ENCODE peak calls at places on chromosomes 1 and 21, in four cellular contexts. One of them, this sample, is unnamed.

GRCh38 chr1:208525417-208525816 is 281.2 kb upstream of the PLXNA2 start:
- DNase-seq in spleen: no peak
- DNase-seq in heart left ventricle: no peak
- DNase-seq in upper lobe of left lung: no peak
- DNase-seq in this sample: no peak

GRCh38 chr1:62735491-62736171 is 47.4 kb upstream of the DOCK7 start:
- DNase-seq in heart left ventricle: no peak
- DNase-seq in spleen: no peak
- DNase-seq in upper lobe of left lung: no peak
- DNase-seq in this sample: no peak

GRCh38 chr21:15687208-15687607 is 42.6 kb upstream of the USP25 start:
- DNase-seq in heart left ventricle: no peak
- DNase-seq in upper lobe of left lung: no peak
- DNase-seq in spleen: no peak
- DNase-seq in this sample: no peak

GRCh38 chr1:185208626-185209170 is 51.7 kb downstream of the SWT1 start:
- DNase-seq in upper lobe of left lung: no peak
- DNase-seq in heart left ventricle: no peak
- DNase-seq in spleen: no peak
- DNase-seq in this sample: no peak

GRCh38 chr21:26519142-26519541 is 53.9 kb downstream of the CYYR1 start:
- DNase-seq in heart left ventricle: no peak
- DNase-seq in upper lobe of left lung: no peak
- DNase-seq in spleen: no peak
- DNase-seq in this sample: no peak

GRCh38 chr1:217048104-217048707 is 325.0 kb upstream of the ESRRG start:
- DNase-seq in heart left ventricle: no peak
- DNase-seq in upper lobe of left lung: no peak
- DNase-seq in spleen: no peak
- DNase-seq in this sample: no peak

GRCh38 chr1:20368866-20369545 is 78.3 kb downstream of the VWA5B1 start:
- DNase-seq in heart left ventricle: peak
- DNase-seq in upper lobe of left lung: no peak
- DNase-seq in spleen: peak
- DNase-seq in this sample: no peak

GRCh38 chr1:244349103-244349531 is 102.6 kb downstream of the ADSS2 start:
- DNase-seq in heart left ventricle: no peak
- DNase-seq in upper lobe of left lung: peak
- DNase-seq in spleen: no peak
- DNase-seq in this sample: peak

GRCh38 chr1:60765204-60765603 is 317.2 kb upstream of the NFIA start:
- DNase-seq in heart left ventricle: no peak
- DNase-seq in spleen: no peak
- DNase-seq in upper lobe of left lung: peak
- DNase-seq in this sample: peak

GRCh38 chr1:81174052-81174451 is 626.7 kb upstream of the ADGRL2 start:
- DNase-seq in spleen: no peak
- DNase-seq in upper lobe of left lung: no peak
- DNase-seq in heart left ventricle: no peak
- DNase-seq in this sample: no peak

GRCh38 chr1:45018599-45019230 is 6.7 kb downstream of the UROD start:
- DNase-seq in heart left ventricle: no peak
- DNase-seq in upper lobe of left lung: peak
- DNase-seq in spleen: no peak
- DNase-seq in this sample: peak

GRCh38 chr1:22080184-22080583 is 27.7 kb downstream of the CDC42 start:
- DNase-seq in upper lobe of left lung: no peak
- DNase-seq in spleen: no peak
- DNase-seq in heart left ventricle: no peak
- DNase-seq in this sample: no peak

GRCh38 chr1:29650041-29650400 is 413.7 kb downstream of the PTPRU start:
- DNase-seq in upper lobe of left lung: peak
- DNase-seq in heart left ventricle: no peak
- DNase-seq in spleen: no peak
- DNase-seq in this sample: no peak

GRCh38 chr1:68459796-68460195 is 10.0 kb upstream of the RPE65 start:
- DNase-seq in upper lobe of left lung: no peak
- DNase-seq in heart left ventricle: no peak
- DNase-seq in spleen: no peak
- DNase-seq in this sample: peak

GRCh38 chr1:192826791-192827477 is 18.1 kb downstream of the RGS2 start:
- DNase-seq in heart left ventricle: no peak
- DNase-seq in upper lobe of left lung: no peak
- DNase-seq in spleen: no peak
- DNase-seq in this sample: peak

GRCh38 chr1:161273402-161273801 is 14.9 kb downstream of the PCP4L1 start:
- DNase-seq in upper lobe of left lung: no peak
- DNase-seq in heart left ventricle: no peak
- DNase-seq in spleen: no peak
- DNase-seq in this sample: no peak

GRCh38 chr1:7299329-7299799 is 471.7 kb upstream of the VAMP3 start:
- DNase-seq in heart left ventricle: peak
- DNase-seq in spleen: no peak
- DNase-seq in upper lobe of left lung: no peak
- DNase-seq in this sample: peak

GRCh38 chr1:48750089-48750488 is 26.6 kb downstream of the BEND5 start:
- DNase-seq in upper lobe of left lung: no peak
- DNase-seq in spleen: peak
- DNase-seq in heart left ventricle: no peak
- DNase-seq in this sample: no peak

GRCh38 chr1:192978195-192978710 is 80.9 kb downstream of the UCHL5 start:
- DNase-seq in spleen: no peak
- DNase-seq in heart left ventricle: no peak
- DNase-seq in upper lobe of left lung: no peak
- DNase-seq in this sample: no peak

GRCh38 chr1:150548632-150549495 is at the start of gene ADAMTSL4:
- DNase-seq in upper lobe of left lung: peak
- DNase-seq in heart left ventricle: no peak
- DNase-seq in spleen: peak
- DNase-seq in this sample: peak

GRCh38 chr1:155012760-155013602 is 10.4 kb downstream of the ZBTB7B start:
- DNase-seq in spleen: peak
- DNase-seq in upper lobe of left lung: no peak
- DNase-seq in heart left ventricle: no peak
- DNase-seq in this sample: no peak

GRCh38 chr1:157193702-157194391 is 55.7 kb upstream of the ETV3 start:
- DNase-seq in upper lobe of left lung: peak
- DNase-seq in spleen: peak
- DNase-seq in heart left ventricle: no peak
- DNase-seq in this sample: peak

GRCh38 chr21:34073032-34073748 is at the start of the genes MRPS6 and SLC5A3:
- DNase-seq in heart left ventricle: peak
- DNase-seq in upper lobe of left lung: peak
- DNase-seq in spleen: peak
- DNase-seq in this sample: peak

GRCh38 chr1:12448746-12449177 is 169.2 kb downstream of the DHRS3 start:
- DNase-seq in upper lobe of left lung: peak
- DNase-seq in spleen: no peak
- DNase-seq in heart left ventricle: no peak
- DNase-seq in this sample: no peak

GRCh38 chr1:183877321-183877720 is 72.4 kb downstream of the RGL1 start:
- DNase-seq in spleen: no peak
- DNase-seq in heart left ventricle: peak
- DNase-seq in upper lobe of left lung: peak
- DNase-seq in this sample: peak

GRCh38 chr1:23196627-23197328 is 20.5 kb downstream of the HTR1D start:
- DNase-seq in heart left ventricle: no peak
- DNase-seq in upper lobe of left lung: peak
- DNase-seq in spleen: no peak
- DNase-seq in this sample: peak

GRCh38 chr1:205313681-205314308 is 7.8 kb downstream of the NUAK2 start:
- DNase-seq in heart left ventricle: peak
- DNase-seq in spleen: peak
- DNase-seq in upper lobe of left lung: peak
- DNase-seq in this sample: peak
- H3K4me3 ChIP-seq in heart left ventricle: peak
- H3K4me3 ChIP-seq in spleen: peak
- H3K4me3 ChIP-seq in upper lobe of left lung: peak
- H3K4me3 ChIP-seq in this sample: no peak

GRCh38 chr1:26127235-26128163 is 15.9 kb downstream of the PDIK1L start:
- DNase-seq in spleen: no peak
- DNase-seq in heart left ventricle: no peak
- DNase-seq in upper lobe of left lung: peak
- DNase-seq in this sample: peak
- TF ChIP-seq POLR2A in spleen: no peak
- TF ChIP-seq POLR2A in heart left ventricle: no peak
- TF ChIP-seq POLR2A in upper lobe of left lung: no peak
- TF ChIP-seq POLR2A in this sample: no peak

GRCh38 chr1:175218786-175219447 is 26.3 kb upstream of the KIAA0040 start:
- DNase-seq in spleen: no peak
- DNase-seq in heart left ventricle: no peak
- DNase-seq in upper lobe of left lung: no peak
- DNase-seq in this sample: no peak
- H3K4me3 ChIP-seq in spleen: no peak
- H3K4me3 ChIP-seq in heart left ventricle: no peak
- H3K4me3 ChIP-seq in upper lobe of left lung: no peak
- H3K4me3 ChIP-seq in this sample: no peak

DNA sequence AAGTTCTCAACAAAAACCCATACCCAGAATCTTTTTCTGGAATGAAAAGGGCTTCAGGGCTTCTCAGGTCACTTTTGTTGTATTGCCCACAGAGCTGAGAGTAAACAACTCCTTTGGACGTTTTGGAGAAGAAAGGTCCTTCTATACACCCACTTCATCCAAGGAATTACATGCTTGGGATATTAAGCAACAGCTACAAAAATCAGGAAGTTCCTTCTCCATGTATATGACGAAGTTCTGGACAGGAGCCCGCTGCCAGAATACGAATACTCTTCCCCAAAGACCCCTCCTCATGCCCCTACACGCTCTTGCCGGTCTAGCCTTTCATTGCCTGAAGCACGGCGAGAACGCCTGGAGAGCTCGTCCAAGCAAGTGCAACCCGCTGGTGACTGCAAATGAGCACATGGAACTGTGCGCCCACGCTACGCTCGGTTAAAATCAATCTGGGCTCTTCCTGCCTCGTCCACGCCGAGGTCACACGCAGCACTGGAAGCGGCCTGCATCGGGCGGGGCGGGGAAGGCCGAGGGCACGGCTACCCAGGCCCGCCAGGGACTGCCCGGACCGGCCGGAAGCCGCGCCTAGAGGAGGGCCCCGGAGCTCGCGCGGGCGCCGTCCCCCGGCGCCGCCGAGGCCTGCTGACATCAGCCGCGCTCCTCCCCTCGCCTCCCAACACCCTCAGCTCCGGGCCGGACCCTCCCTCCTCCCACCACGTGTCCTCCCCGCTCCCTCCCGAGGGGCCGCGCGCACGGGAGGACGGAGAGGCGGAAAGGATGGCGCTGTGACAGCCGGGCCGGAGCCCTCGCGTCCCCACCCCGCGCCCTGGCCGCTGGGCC is at the start of gene POGK:
- DNase-seq in heart left ventricle: peak
- DNase-seq in spleen: peak
- DNase-seq in upper lobe of left lung: peak
- DNase-seq in this sample: peak
- TF ChIP-seq POLR2A in heart left ventricle: no peak
- TF ChIP-seq POLR2A in spleen: no peak
- TF ChIP-seq POLR2A in upper lobe of left lung: no peak
- TF ChIP-seq POLR2A in this sample: peak

DNA sequence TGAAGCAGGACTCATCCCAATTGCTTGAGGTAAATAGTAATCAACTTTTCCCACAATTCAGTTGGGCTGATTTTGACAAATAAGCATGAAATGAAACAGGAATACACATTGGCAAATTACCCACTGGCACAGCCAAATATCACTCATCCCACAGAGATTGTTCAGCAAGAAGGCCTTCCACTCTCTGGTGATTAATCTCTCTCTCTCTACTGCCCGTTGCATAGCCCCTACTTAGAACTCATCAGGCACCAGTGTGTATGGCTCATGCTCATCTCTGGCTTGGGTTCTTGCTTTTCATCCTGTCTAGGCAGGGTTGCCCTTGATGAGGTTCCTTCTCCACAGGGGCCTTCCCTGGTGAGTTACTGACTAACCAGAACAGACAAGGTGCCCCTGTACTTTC is 1.1 kb downstream of the BSDC1 start:
- DNase-seq in heart left ventricle: no peak
- DNase-seq in spleen: no peak
- DNase-seq in upper lobe of left lung: no peak
- DNase-seq in this sample: no peak
- H3K4me3 ChIP-seq in heart left ventricle: peak
- H3K4me3 ChIP-seq in spleen: peak
- H3K4me3 ChIP-seq in upper lobe of left lung: peak
- H3K4me3 ChIP-seq in this sample: no peak

GRCh38 chr21:39667353-39667891 is 54.7 kb downstream of the B3GALT5 start:
- DNase-seq in spleen: no peak
- DNase-seq in upper lobe of left lung: no peak
- DNase-seq in heart left ventricle: no peak
- DNase-seq in this sample: no peak
- TF ChIP-seq POLR2A in spleen: no peak
- TF ChIP-seq POLR2A in upper lobe of left lung: no peak
- TF ChIP-seq POLR2A in heart left ventricle: no peak
- TF ChIP-seq POLR2A in this sample: no peak